ENCODE peak calls at places on chromosomes 11 and 22, in eight cellular contexts. One of them, this sample, is unnamed.

GRCh38 chr11:19404787-19405186 is 164.0 kb upstream of the E2F8 start:
- DNase-seq in AG20443: no peak
- DNase-seq in IMR-90: no peak
- DNase-seq in LHCN-M2: no peak
- DNase-seq in MV-4-11: no peak
- DNase-seq in prostate gland: no peak
- DNase-seq in glutamatergic neuron: no peak
- DNase-seq in EL: no peak
- DNase-seq in this sample: no peak

GRCh38 chr11:129035254-129035653 is 92.6 kb upstream of the TP53AIP1 start:
- DNase-seq in AG20443: no peak
- DNase-seq in IMR-90: no peak
- DNase-seq in LHCN-M2: no peak
- DNase-seq in MV-4-11: no peak
- DNase-seq in prostate gland: no peak
- DNase-seq in glutamatergic neuron: no peak
- DNase-seq in EL: no peak
- DNase-seq in this sample: no peak

GRCh38 chr22:37121887-37122591 is 12.5 kb upstream of the TMPRSS6 start:
- DNase-seq in AG20443: peak
- DNase-seq in IMR-90: peak
- DNase-seq in LHCN-M2: peak
- DNase-seq in MV-4-11: no peak
- DNase-seq in prostate gland: peak
- DNase-seq in glutamatergic neuron: no peak
- DNase-seq in EL: peak
- DNase-seq in this sample: no peak

GRCh38 chr11:26028294-26028954 is 303.5 kb upstream of the ANO3 start:
- DNase-seq in AG20443: peak
- DNase-seq in IMR-90: peak
- DNase-seq in LHCN-M2: peak
- DNase-seq in MV-4-11: no peak
- DNase-seq in prostate gland: no peak
- DNase-seq in glutamatergic neuron: no peak
- DNase-seq in EL: peak
- DNase-seq in this sample: peak

GRCh38 chr11:69444381-69445130 is 36.9 kb upstream of the LINC01488 start:
- DNase-seq in AG20443: peak
- DNase-seq in IMR-90: peak
- DNase-seq in LHCN-M2: peak
- DNase-seq in MV-4-11: peak
- DNase-seq in prostate gland: peak
- DNase-seq in glutamatergic neuron: no peak
- DNase-seq in EL: peak
- DNase-seq in this sample: peak

GRCh38 chr11:115112779-115113178 is 391.4 kb downstream of the CADM1 start:
- DNase-seq in AG20443: no peak
- DNase-seq in IMR-90: no peak
- DNase-seq in LHCN-M2: no peak
- DNase-seq in MV-4-11: no peak
- DNase-seq in prostate gland: no peak
- DNase-seq in glutamatergic neuron: peak
- DNase-seq in EL: no peak
- DNase-seq in this sample: no peak

GRCh38 chr22:40015346-40015976 is 20.7 kb downstream of the FAM83F start:
- DNase-seq in AG20443: no peak
- DNase-seq in IMR-90: no peak
- DNase-seq in LHCN-M2: no peak
- DNase-seq in MV-4-11: no peak
- DNase-seq in prostate gland: no peak
- DNase-seq in glutamatergic neuron: no peak
- DNase-seq in EL: no peak
- DNase-seq in this sample: no peak

GRCh38 chr22:23206915-23207314 is 26.6 kb downstream of the BCR start:
- DNase-seq in AG20443: no peak
- DNase-seq in IMR-90: no peak
- DNase-seq in LHCN-M2: no peak
- DNase-seq in MV-4-11: no peak
- DNase-seq in prostate gland: no peak
- DNase-seq in glutamatergic neuron: no peak
- DNase-seq in EL: no peak
- DNase-seq in this sample: no peak

GRCh38 chr11:132064987-132065620 is 694.7 kb downstream of the NTM start:
- DNase-seq in AG20443: peak
- DNase-seq in IMR-90: peak
- DNase-seq in LHCN-M2: peak
- DNase-seq in MV-4-11: peak
- DNase-seq in prostate gland: no peak
- DNase-seq in glutamatergic neuron: no peak
- DNase-seq in EL: peak
- DNase-seq in this sample: peak

GRCh38 chr11:65382804-65383368 is 440 bp upstream of the SLC25A45 start:
- DNase-seq in AG20443: no peak
- DNase-seq in IMR-90: no peak
- DNase-seq in LHCN-M2: no peak
- DNase-seq in MV-4-11: no peak
- DNase-seq in prostate gland: no peak
- DNase-seq in glutamatergic neuron: no peak
- DNase-seq in EL: no peak
- DNase-seq in this sample: no peak

GRCh38 chr11:84524422-84525051 is 1102.6 kb downstream of the DLG2 start:
- DNase-seq in AG20443: peak
- DNase-seq in IMR-90: peak
- DNase-seq in LHCN-M2: peak
- DNase-seq in MV-4-11: no peak
- DNase-seq in prostate gland: no peak
- DNase-seq in glutamatergic neuron: no peak
- DNase-seq in EL: peak
- DNase-seq in this sample: no peak

GRCh38 chr11:122491486-122491885 is 164.0 kb upstream of the UBASH3B start:
- DNase-seq in AG20443: peak
- DNase-seq in IMR-90: peak
- DNase-seq in LHCN-M2: peak
- DNase-seq in MV-4-11: peak
- DNase-seq in prostate gland: peak
- DNase-seq in glutamatergic neuron: no peak
- DNase-seq in EL: peak
- DNase-seq in this sample: no peak

GRCh38 chr22:41353862-41354575 is 27.7 kb upstream of the TEF start:
- DNase-seq in AG20443: no peak
- DNase-seq in IMR-90: no peak
- DNase-seq in LHCN-M2: no peak
- DNase-seq in MV-4-11: no peak
- DNase-seq in prostate gland: no peak
- DNase-seq in glutamatergic neuron: no peak
- DNase-seq in EL: no peak
- DNase-seq in this sample: no peak

GRCh38 chr11:120738516-120739046 is 227.0 kb downstream of the GRIK4 start:
- DNase-seq in AG20443: no peak
- DNase-seq in IMR-90: no peak
- DNase-seq in LHCN-M2: no peak
- DNase-seq in MV-4-11: no peak
- DNase-seq in prostate gland: no peak
- DNase-seq in glutamatergic neuron: no peak
- DNase-seq in EL: no peak
- DNase-seq in this sample: no peak

GRCh38 chr22:20531404-20532181 is 24.2 kb downstream of the MED15 start:
- DNase-seq in AG20443: peak
- DNase-seq in IMR-90: peak
- DNase-seq in LHCN-M2: peak
- DNase-seq in MV-4-11: no peak
- DNase-seq in prostate gland: peak
- DNase-seq in glutamatergic neuron: no peak
- DNase-seq in EL: peak
- DNase-seq in this sample: peak

GRCh38 chr11:80816966-80817365 is 1376.1 kb upstream of the TENM4 start:
- DNase-seq in AG20443: no peak
- DNase-seq in IMR-90: no peak
- DNase-seq in LHCN-M2: no peak
- DNase-seq in MV-4-11: peak
- DNase-seq in prostate gland: no peak
- DNase-seq in glutamatergic neuron: no peak
- DNase-seq in EL: no peak
- DNase-seq in this sample: no peak

GRCh38 chr11:76793391-76793811 is 10.2 kb downstream of the TSKU start:
- DNase-seq in AG20443: peak
- DNase-seq in IMR-90: no peak
- DNase-seq in LHCN-M2: no peak
- DNase-seq in MV-4-11: no peak
- DNase-seq in prostate gland: no peak
- DNase-seq in glutamatergic neuron: no peak
- DNase-seq in EL: no peak
- DNase-seq in this sample: no peak

GRCh38 chr11:76185511-76185910 is 20.8 kb downstream of the WNT11 start:
- DNase-seq in AG20443: no peak
- DNase-seq in IMR-90: no peak
- DNase-seq in LHCN-M2: no peak
- DNase-seq in MV-4-11: no peak
- DNase-seq in prostate gland: no peak
- DNase-seq in glutamatergic neuron: no peak
- DNase-seq in EL: no peak
- DNase-seq in this sample: no peak

GRCh38 chr11:70397983-70398833 is at the start of gene CTTN:
- DNase-seq in AG20443: peak
- DNase-seq in IMR-90: peak
- DNase-seq in LHCN-M2: peak
- DNase-seq in MV-4-11: peak
- DNase-seq in prostate gland: peak
- DNase-seq in glutamatergic neuron: peak
- DNase-seq in EL: peak
- DNase-seq in this sample: peak

GRCh38 chr22:44718418-44718817 is 16.4 kb downstream of the PRR5 start:
- DNase-seq in AG20443: no peak
- DNase-seq in IMR-90: no peak
- DNase-seq in LHCN-M2: no peak
- DNase-seq in MV-4-11: no peak
- DNase-seq in prostate gland: no peak
- DNase-seq in glutamatergic neuron: no peak
- DNase-seq in EL: no peak
- DNase-seq in this sample: no peak

GRCh38 chr22:39430576-39431150 is 26.1 kb upstream of the MGAT3 start:
- DNase-seq in AG20443: no peak
- DNase-seq in IMR-90: no peak
- DNase-seq in LHCN-M2: no peak
- DNase-seq in MV-4-11: no peak
- DNase-seq in prostate gland: no peak
- DNase-seq in glutamatergic neuron: no peak
- DNase-seq in EL: no peak
- DNase-seq in this sample: no peak

GRCh38 chr11:82356316-82356715 is 377.3 kb downstream of the FAM181B start:
- DNase-seq in AG20443: no peak
- DNase-seq in IMR-90: no peak
- DNase-seq in LHCN-M2: no peak
- DNase-seq in MV-4-11: no peak
- DNase-seq in prostate gland: no peak
- DNase-seq in glutamatergic neuron: no peak
- DNase-seq in EL: no peak
- DNase-seq in this sample: no peak

GRCh38 chr11:21895686-21896085 is 297.2 kb upstream of the ANO5 start:
- DNase-seq in AG20443: no peak
- DNase-seq in IMR-90: no peak
- DNase-seq in LHCN-M2: no peak
- DNase-seq in MV-4-11: no peak
- DNase-seq in prostate gland: no peak
- DNase-seq in glutamatergic neuron: no peak
- DNase-seq in EL: no peak
- DNase-seq in this sample: no peak

GRCh38 chr22:42270512-42271190 is at the start of gene TCF20:
- DNase-seq in AG20443: peak
- DNase-seq in IMR-90: peak
- DNase-seq in LHCN-M2: peak
- DNase-seq in MV-4-11: peak
- DNase-seq in prostate gland: peak
- DNase-seq in glutamatergic neuron: peak
- DNase-seq in EL: peak
- DNase-seq in this sample: peak

This sample was measured in HCEC 1CT.